ENCODE peak calls at places on chromosomes 12 and 14, in four cellular contexts. Q, U, R and G are unnamed samples. For H3K27me3, the result is how much of the 10 kb centered on the place peaks cover.

GRCh38 chr12:111447571-111448265 is 42.0 kb downstream of the SH2B3 start:
- DNase-seq in Q (no peak), U (peak), R (no peak), G (peak)

GRCh38 chr12:53746592-53747491 is 4.9 kb downstream of the CISTR start:
- DNase-seq in R (peak), Q (peak), U (peak), G (peak)

GRCh38 chr14:74491952-74492351 is 1.2 kb downstream of the NPC2 start:
- DNase-seq in U (no peak), R (peak), Q (no peak), G (no peak)

GRCh38 chr12:94731733-94732360 is 81.5 kb upstream of the TMCC3 start:
- DNase-seq in U (no peak), Q (no peak), R (no peak), G (no peak)

GRCh38 chr12:108858399-108859074 is 1.2 kb upstream of the SSH1 start:
- DNase-seq in U (peak), Q (no peak), R (no peak), G (peak)

GRCh38 chr12:85855305-85855704 is 18.8 kb upstream of the NTS start:
- DNase-seq in U (no peak), Q (no peak), R (no peak), G (no peak)

GRCh38 chr14:31070431-31070830 is 44.3 kb upstream of the STRN3 start:
- DNase-seq in Q (no peak), U (no peak), R (no peak), G (no peak)

GRCh38 chr12:39620664-39621658 is 1.4 kb upstream of the ABCD2 start:
- DNase-seq in Q (no peak), U (no peak), R (no peak), G (no peak)

GRCh38 chr12:13661005-13661887 is 320.2 kb downstream of the GRIN2B start:
- DNase-seq in U (peak), R (peak), Q (peak), G (peak)

GRCh38 chr14:56202256-56202655 is 84.0 kb downstream of the PELI2 start:
- DNase-seq in R (no peak), U (no peak), Q (no peak), G (no peak)

GRCh38 chr14:65412881-65413738 is 580 bp downstream of the FUT8 start:
- DNase-seq in Q (no peak), U (peak), R (peak), G (peak)

GRCh38 chr14:36295642-36296627 is 24.5 kb downstream of the MBIP start:
- DNase-seq in Q (no peak), U (no peak), R (no peak), G (no peak)

GRCh38 chr12:40137252-40137651 is 31.4 kb upstream of the SLC2A13 start:
- DNase-seq in Q (no peak), U (no peak), R (no peak), G (no peak)

GRCh38 chr12:6582196-6582595 is 14.1 kb upstream of the NOP2 start:
- DNase-seq in R (no peak), Q (no peak), U (no peak), G (peak)

GRCh38 chr12:1575799-1576401 is 18.5 kb downstream of the FBXL14 start:
- DNase-seq in U (peak), R (no peak), Q (no peak), G (no peak)

GRCh38 chr14:48349689-48350088 is 674.3 kb upstream of the MDGA2 start:
- DNase-seq in U (no peak), R (no peak), Q (no peak), G (no peak)

GRCh38 chr12:28512876-28513275 is 322.6 kb downstream of the CCDC91 start:
- DNase-seq in U (no peak), R (no peak), Q (no peak), G (no peak)

GRCh38 chr12:123164222-123164621 is 13.3 kb upstream of the PITPNM2 start:
- DNase-seq in R (no peak), U (no peak), Q (no peak), G (no peak)

GRCh38 chr14:30443368-30444007 is 115.5 kb upstream of the G2E3 start:
- DNase-seq in U (no peak), Q (peak), R (no peak), G (no peak)

GRCh38 chr12:15979096-15980091 is 68.3 kb downstream of the DERA start:
- DNase-seq in U (no peak), R (no peak), Q (no peak), G (no peak)

GRCh38 chr14:62179367-62180018 is 417.3 kb downstream of the SNAPC1 start:
- DNase-seq in U (peak), R (no peak), Q (peak), G (peak)
- TF ChIP-seq CTCF in U (peak), R (no peak), Q (peak), G (peak)

GRCh38 chr12:51417826-51418225 is 6.8 kb upstream of the SLC4A8 start:
- DNase-seq in R (no peak), U (no peak), Q (no peak), G (no peak)

GRCh38 chr12:51415931-51416330 is 8.7 kb upstream of the SLC4A8 start:
- DNase-seq in R (no peak), U (no peak), Q (no peak), G (no peak)

GRCh38 chr12:51421266-51421884 is 3.3 kb upstream of the SLC4A8 start:
- DNase-seq in U (no peak), R (no peak), Q (peak), G (peak)

GRCh38 chr12:51424094-51424661 is 453 bp upstream of the SLC4A8 start:
- DNase-seq in Q (no peak), R (no peak), U (no peak), G (no peak)

GRCh38 chr12:51419473-51420228 is 5.0 kb upstream of the SLC4A8 start:
- DNase-seq in R (no peak), U (no peak), Q (no peak), G (peak)
- H3K27ac ChIP-seq in R (no peak), U (no peak), Q (no peak), G (no peak)

GRCh38 chr12:29858270-29858786 is 74.6 kb upstream of the TMTC1 start:
- DNase-seq in U (no peak), Q (no peak), R (no peak), G (no peak)
- H3K27me3 ChIP-seq in U (under half), Q (under half), R (under half), G (under half)

GRCh38 chr14:21846227-21846885 is 172.7 kb upstream of the OR4E1 start:
- DNase-seq in U (no peak), R (no peak), Q (no peak), G (peak)
- TF ChIP-seq CTCF in U (no peak), R (peak), Q (peak), G (peak)

DNA sequence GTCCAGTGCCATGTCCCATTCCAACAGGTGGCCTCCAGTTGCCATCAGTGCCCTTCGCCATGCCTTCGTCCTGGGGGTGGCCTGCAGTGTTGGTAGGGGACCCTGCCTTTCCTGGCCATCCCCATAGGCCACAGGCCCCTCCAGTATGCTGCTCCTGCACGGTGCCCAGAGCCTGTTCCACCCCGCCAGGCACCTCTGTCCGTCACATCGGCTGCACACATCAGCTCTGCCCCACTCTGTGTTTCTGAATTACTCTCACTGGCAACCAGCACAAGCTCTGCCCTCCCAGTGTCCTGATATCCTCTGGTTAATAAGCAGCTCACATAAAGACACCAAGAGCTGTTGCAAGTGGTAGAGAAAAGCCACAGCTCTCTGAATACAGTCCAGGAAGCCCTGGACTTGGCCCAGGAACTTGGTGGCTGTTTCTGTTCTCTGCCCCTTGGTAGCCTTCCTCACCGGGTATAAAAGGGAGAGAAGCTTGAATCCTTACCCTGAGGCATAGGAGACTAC is 31.3 kb upstream of the ATP2A2 start:
- DNase-seq in R (no peak), Q (no peak), U (no peak), G (no peak)
- H3K27ac ChIP-seq in R (peak), Q (no peak), U (no peak), G (no peak)

GRCh38 chr12:135127-135526 is 68.6 kb downstream of the IQSEC3 start:
- DNase-seq in U (no peak), Q (no peak), R (no peak), G (no peak)

GRCh38 chr12:129001-129400 is 62.4 kb downstream of the IQSEC3 start:
- DNase-seq in R (no peak), Q (no peak), U (no peak), G (no peak)

GRCh38 chr12:130519-130918 is 64.0 kb downstream of the IQSEC3 start:
- DNase-seq in Q (no peak), R (no peak), U (no peak), G (no peak)

GRCh38 chr12:128079-128478 is 61.5 kb downstream of the IQSEC3 start:
- DNase-seq in U (no peak), Q (no peak), R (no peak), G (no peak)

DNA sequence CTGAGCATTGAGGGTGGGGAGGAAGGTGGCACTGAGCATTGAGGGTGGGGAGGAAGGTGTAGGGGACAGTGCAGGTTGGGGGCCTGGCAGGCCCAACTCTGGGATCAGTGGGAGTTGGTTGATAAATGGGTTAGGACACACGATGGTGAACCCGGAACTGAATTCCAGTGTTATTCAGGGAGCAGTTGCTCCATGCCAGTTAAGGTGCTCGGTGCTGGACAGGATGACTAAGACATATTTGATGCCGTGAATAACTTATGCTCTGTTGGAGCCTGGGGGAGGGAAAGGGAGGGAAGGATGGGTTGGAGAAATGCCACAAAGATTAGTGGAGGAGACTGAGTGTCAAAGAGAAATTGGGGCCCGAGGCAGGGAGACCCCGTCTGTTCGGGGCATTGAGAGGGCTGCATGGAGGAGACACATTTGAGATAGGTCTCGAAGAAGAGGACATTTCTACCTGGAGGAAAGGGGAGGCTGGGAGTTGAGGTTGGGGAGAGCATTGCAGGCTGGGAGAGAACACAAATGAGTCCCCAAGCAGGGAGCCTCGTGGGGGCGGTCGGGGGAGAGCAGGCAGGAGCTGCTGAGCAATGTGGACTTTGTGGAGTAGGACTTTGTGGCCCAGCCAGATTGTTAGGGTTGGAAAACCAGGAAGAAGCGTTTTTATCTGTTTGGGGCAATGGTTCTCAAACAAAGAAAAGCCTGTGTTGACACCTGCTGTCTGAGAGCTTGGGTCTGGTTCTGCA is 65.3 kb downstream of the IQSEC3 start:
- DNase-seq in Q (no peak), U (no peak), R (no peak), G (no peak)
- H3K27me3 ChIP-seq in Q (under half), U (under half), R (under half), G (under half)

DNA sequence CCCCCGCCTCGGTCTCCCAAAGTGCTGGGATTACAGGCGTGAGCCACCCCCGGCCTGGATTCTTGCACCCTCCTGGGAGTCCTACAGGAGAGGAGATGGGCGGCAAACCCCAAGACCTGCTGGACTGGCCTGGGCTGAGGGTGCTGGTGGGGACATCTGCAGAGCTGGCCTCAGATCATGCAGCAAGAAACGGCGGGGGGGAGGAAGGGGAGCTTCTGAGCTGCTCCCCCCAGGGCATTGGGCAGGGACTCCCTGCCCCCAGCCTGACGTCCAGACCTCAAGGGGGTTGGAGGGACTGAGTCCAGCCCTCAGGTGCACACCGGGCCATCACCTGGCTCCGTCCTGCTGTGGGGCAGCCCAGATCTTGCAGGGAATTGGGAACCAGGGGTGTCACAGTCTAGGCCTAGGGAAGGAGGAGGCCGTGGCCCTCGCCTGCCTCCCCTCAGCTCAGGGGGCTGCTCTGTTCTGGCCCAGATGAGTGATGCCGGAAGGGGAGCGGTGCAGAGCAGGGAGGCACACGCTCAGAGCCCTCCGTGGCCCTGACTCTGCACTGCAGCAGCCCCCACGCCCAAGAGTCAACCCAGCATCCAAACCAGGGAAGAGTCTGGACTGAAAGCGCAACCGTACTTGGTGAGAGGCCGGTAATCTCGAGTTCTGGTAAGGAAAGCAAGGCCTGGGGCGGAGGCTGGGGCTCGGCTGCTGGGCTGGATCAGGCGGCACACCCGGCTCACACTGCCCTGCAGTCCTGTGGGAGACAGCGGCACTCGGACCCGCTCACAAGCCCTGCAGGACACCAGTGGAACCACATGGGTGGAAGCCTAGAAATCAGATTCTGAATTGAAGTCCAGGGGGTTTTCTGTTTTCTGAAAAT is 8.9 kb upstream of the AMN start:
- DNase-seq in Q (no peak), R (no peak), U (no peak), G (no peak)
- TF ChIP-seq CTCF in Q (no peak), R (no peak), U (no peak), G (no peak)

GRCh38 chr14:59918824-59919581 is 941 bp upstream of the LRRC9 start:
- DNase-seq in R (no peak), Q (peak), U (no peak), G (no peak)
- H3K27ac ChIP-seq in R (no peak), Q (no peak), U (no peak), G (no peak)

DNA sequence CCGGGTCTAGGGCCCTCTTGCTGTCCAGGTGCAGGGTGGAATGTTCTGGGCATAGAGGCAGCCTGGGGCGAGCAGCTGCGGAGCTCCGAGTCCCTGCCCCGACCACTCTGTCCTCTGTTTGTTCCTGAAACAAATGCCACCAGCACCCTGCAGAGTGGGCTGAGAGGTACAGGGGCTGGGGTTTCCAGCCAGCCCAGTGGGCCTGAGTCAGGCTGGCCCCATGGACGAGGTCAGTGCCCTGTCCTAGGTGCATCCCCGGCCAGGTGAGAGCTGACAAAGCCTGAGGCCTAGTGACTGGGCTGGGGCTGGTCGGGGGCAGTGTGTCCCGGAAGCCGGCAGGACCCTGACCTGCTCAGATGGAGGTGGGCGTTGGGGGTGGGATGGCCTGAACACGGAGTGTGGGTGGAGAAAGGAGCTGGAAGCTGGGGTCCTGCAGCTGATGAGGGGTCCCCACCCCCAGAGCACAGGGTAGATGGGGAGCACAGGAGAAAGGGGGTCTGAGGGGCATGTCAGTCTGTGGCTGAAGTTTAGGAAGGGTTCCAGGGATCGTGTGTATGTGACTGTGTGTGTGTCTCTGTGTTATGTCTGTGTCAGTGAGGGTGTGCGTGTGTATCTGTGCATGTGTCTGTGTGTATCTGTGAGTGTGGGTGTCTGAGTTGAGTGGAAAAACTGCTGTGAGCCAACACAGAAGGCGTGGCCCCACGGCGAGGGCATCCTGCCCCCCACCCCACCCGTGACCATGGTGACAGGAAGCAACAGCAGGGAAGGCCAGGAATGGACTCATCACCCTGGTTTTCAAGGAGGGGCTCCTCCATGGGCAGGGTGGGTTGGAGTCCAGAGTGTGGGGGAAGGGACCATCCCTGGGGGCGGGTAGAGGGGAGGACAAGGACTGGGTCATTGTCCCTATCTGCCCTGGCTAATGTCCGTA is 2.4 kb upstream of the CRIP1 start:
- DNase-seq in R (peak), Q (no peak), U (peak), G (no peak)
- H3K27me3 ChIP-seq in R (under half), Q (under half), U (under half), G (under half)

DNA sequence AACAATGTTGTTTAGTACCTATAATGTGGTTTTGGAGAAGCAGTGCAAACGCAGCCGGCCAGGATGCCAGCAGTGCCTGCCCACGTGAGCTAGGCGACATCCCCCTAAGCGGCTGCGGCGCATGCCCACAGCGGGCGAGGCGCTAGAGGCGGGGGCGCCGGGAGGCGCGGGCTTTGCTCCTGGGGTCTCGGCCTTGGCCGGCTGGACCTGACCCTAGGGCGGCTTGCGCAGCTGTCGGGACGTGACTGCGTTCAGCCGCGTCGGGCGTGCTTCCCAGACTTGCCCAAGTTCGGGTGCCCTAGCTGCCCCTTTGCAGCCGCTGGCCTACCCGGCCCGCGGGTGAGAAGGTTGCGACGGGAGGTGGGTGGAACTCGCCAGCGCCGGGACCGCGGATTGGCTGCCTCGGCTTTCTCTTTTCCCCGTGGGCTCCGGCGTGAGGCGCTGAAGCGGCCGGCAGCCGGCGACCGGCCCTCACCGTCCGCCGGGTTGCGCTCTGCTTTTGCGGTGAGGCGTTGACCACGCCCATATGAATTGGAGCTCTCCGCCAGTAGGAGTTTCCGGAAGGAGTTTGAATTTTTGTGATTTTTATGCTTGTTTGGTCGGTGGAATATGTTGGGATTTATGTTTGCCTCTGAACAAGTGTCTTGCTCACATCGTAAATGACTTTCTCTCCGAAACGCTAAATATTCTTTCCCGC is at the start of gene TMEM19:
- DNase-seq in R (peak), U (peak), Q (peak), G (peak)
- TF ChIP-seq CTCF in R (peak), U (peak), Q (no peak), G (peak)